ENCODE peak calls at places on chromosomes 13 and 19, in nine cellular contexts. R, N, L, Y, T, V, E, K and O are unnamed samples.
A peak's percentile ranks its signal among the peaks of the same experiment; 100 is the strongest.

GRCh38 chr19:2507109-2507508 is 31.2 kb downstream of the GADD45B start:
- DNase-seq in R (no peak), N (no peak), L (peak; percentile 89), Y (no peak), T (no peak), V (peak; percentile 95), E (peak; percentile 70), K (peak; percentile 74), O (peak; percentile 55)

GRCh38 chr13:100533588-100534041 is 55.0 kb downstream of the GGACT start:
- DNase-seq in R (no peak), N (peak; percentile 62), L (no peak), Y (no peak), T (no peak), V (no peak), E (peak; percentile 30), K (peak; percentile 83), O (no peak)

GRCh38 chr19:7926021-7926726 is at the start of gene CTXN1:
- DNase-seq in R (peak; percentile 66), N (peak; percentile 97), L (no peak), Y (peak; percentile 64), T (peak; percentile 87), V (peak; percentile 45), E (peak; percentile 81), K (peak; percentile 65), O (peak; percentile 71)

GRCh38 chr19:46495789-46496099 is at the start of gene PNMA8B:
- DNase-seq in R (peak; percentile 64), N (peak; percentile 89), L (peak; percentile 27), Y (no peak), T (peak; percentile 67), V (no peak), E (peak; percentile 48), K (peak; percentile 79), O (peak; percentile 49)

GRCh38 chr13:113441661-113442060 is 11.6 kb downstream of the ADPRHL1 start:
- DNase-seq in R (peak; percentile 23), N (peak; percentile 67), L (no peak), Y (no peak), T (no peak), V (no peak), E (peak; percentile 42), K (no peak), O (no peak)

GRCh38 chr13:86563308-86563707 is 764.1 kb upstream of the SLITRK6 start:
- DNase-seq in R (no peak), N (no peak), L (peak; percentile 75), Y (no peak), T (no peak), V (no peak), E (no peak), K (no peak), O (no peak)

GRCh38 chr19:2356036-2356646 is 3.9 kb upstream of the TMPRSS9 start:
- DNase-seq in R (no peak), N (no peak), L (no peak), Y (no peak), T (no peak), V (no peak), E (no peak), K (no peak), O (no peak)

GRCh38 chr13:94703721-94704314 is 8.5 kb downstream of the SOX21 start:
- DNase-seq in R (no peak), N (no peak), L (no peak), Y (no peak), T (no peak), V (no peak), E (no peak), K (no peak), O (no peak)

GRCh38 chr13:110756268-110756667 is 42.8 kb downstream of the ING1 start:
- DNase-seq in R (no peak), N (no peak), L (peak; percentile 95), Y (no peak), T (no peak), V (peak; percentile 14), E (no peak), K (no peak), O (no peak)

GRCh38 chr13:113144255-113144629 is 14.2 kb upstream of the PROZ start:
- DNase-seq in R (no peak), N (no peak), L (no peak), Y (no peak), T (no peak), V (no peak), E (no peak), K (no peak), O (no peak)

GRCh38 chr19:29119582-29119981 is 93.4 kb downstream of the UQCRFS1 start:
- DNase-seq in R (no peak), N (no peak), L (no peak), Y (no peak), T (no peak), V (no peak), E (no peak), K (no peak), O (no peak)

GRCh38 chr13:73136776-73137175 is 78.0 kb downstream of the KLF5 start:
- DNase-seq in R (no peak), N (no peak), L (peak; percentile 21), Y (no peak), T (no peak), V (no peak), E (no peak), K (no peak), O (no peak)

GRCh38 chr13:97809576-97809975 is 143.9 kb upstream of the IPO5 start:
- DNase-seq in R (no peak), N (no peak), L (peak; percentile 6), Y (no peak), T (no peak), V (no peak), E (no peak), K (no peak), O (no peak)

GRCh38 chr19:51514866-51515481 is 13.4 kb upstream of the SIGLEC12 start:
- DNase-seq in R (no peak), N (no peak), L (peak; percentile 48), Y (no peak), T (no peak), V (peak; percentile 63), E (no peak), K (no peak), O (no peak)

GRCh38 chr19:5123646-5124045 is 154.7 kb downstream of the KDM4B start:
- DNase-seq in R (no peak), N (peak; percentile 29), L (no peak), Y (no peak), T (no peak), V (no peak), E (no peak), K (no peak), O (no peak)
- H3K4me1 ChIP-seq in R (peaks cover 21% of the 10 kb centered on the region), N (peaks cover 18% of the 10 kb centered on the region), L (peaks cover 17% of the 10 kb centered on the region), Y (peaks cover 17% of the 10 kb centered on the region), T (peaks cover 9% of the 10 kb centered on the region), V (no peaks in the 10 kb centered on the region), E (no peaks in the 10 kb centered on the region), K (peaks cover 37% of the 10 kb centered on the region), O (peaks cover 6% of the 10 kb centered on the region)

GRCh38 chr19:48637948-48638830 is 1.0 kb upstream of the DBP start:
- DNase-seq in R (peak; percentile 88), N (peak; percentile 94), L (peak; percentile 96), Y (peak; percentile 81), T (peak; percentile 85), V (peak; percentile 98), E (peak; percentile 94), K (peak; percentile 94), O (peak; percentile 91)

GRCh38 chr19:48635263-48635965 is 1.8 kb downstream of the DBP start:
- DNase-seq in R (peak; percentile 72), N (peak; percentile 94), L (no peak), Y (peak; percentile 76), T (peak; percentile 80), V (peak; percentile 73), E (peak; percentile 83), K (peak; percentile 72), O (no peak)

GRCh38 chr19:48637449-48637947 is 319 bp upstream of the DBP start:
- DNase-seq in R (peak; percentile 100), N (peak; percentile 98), L (peak; percentile 99), Y (peak; percentile 99), T (peak; percentile 100), V (peak; percentile 100), E (peak; percentile 100), K (peak; percentile 99), O (peak; percentile 100)

GRCh38 chr19:48635966-48636858 is 967 bp downstream of the DBP start:
- DNase-seq in R (no peak), N (peak; percentile 77), L (no peak), Y (no peak), T (peak; percentile 66), V (no peak), E (no peak), K (no peak), O (no peak)

DNA sequence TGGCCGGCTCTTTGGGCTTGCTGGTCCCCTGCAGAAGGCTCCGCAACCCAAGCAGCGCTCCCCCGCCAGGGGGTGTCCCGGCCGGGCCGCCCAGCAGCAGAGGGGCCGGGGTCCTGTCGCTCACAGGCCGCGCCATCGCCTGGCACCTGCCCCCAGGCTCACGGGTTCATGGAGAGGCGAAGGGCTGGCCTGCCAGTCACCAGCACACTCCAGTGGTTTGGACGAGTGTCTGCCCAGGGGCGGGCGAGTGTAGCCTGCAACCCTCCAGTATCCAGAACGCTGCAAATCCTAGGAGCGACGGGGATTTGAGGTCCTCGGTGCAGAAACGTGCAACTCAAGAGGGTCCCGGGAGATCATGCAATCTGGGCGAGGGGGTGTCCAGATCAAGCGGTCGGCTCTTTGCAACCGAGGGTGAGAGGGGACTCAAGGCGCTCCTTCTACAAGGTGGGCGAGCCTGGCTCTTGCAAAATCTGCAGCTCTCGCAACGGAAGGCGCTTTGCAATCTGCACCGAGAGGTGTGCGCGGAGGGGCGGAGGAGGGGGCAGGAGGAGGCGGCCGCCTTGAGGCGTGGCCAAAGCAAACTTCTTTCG is at the start of gene DBP:
- DNase-seq in R (peak; percentile 50), N (peak; percentile 91), L (no peak), Y (no peak), T (no peak), V (peak; percentile 79), E (peak; percentile 76), K (peak; percentile 64), O (no peak)
- TF ChIP-seq POLR2A in R (no peak), N (no peak), L (no peak), Y (no peak), T (no peak), V (no peak), E (peak; percentile 71), K (peak; percentile 48), O (no peak)

DNA sequence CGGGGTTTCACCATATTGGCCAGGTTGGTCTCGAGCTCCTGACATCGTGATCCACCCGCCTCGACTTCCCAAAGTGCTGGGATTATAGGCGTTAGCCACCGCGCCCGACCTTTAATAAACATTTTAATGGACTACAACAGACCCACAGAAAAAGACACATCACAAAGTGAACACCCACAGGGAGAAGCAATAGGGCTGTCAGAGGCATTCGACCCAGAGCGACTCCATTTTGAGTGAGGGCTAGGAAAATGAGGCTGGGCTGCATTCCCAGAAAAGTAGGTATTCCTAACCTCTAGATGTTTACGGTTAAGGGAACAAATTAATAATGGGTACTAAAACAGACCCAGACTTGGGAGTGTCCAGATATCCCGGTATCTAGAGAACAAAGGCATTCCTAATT is 1.0 kb upstream of the ZNF8 start:
- DNase-seq in R (no peak), N (no peak), L (no peak), Y (no peak), T (no peak), V (no peak), E (no peak), K (no peak), O (no peak)
- H3K27ac ChIP-seq in R (peak overlapping the region; percentile 98), N (peak overlapping the region; percentile 92), L (no peak overlapping the region), Y (peak overlapping the region; percentile 93), T (peak overlapping the region; percentile 81), V (peak overlapping the region; percentile 81), E (peak overlapping the region; percentile 78), K (peak overlapping the region; percentile 80), O (peak overlapping the region; percentile 87)

DNA sequence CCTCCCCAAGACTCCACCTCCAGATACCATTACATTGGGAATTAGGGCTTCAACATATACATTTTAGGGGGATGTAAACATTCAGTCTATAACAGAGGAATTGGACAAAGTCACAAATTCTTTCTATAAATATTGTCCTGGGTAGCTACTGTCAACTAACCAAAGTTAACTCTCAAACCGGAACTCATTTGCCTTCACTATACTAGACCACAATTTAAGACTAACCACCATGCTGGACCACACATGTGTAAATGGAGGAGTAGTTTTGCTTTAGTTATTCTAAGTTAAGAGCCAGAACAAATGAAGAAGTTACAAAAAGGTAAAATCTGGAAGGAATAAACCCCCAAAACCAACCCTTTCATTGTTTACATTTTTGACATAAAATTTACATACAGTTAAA is 222.8 kb downstream of the NDFIP2 start:
- DNase-seq in R (no peak), N (no peak), L (no peak), Y (no peak), T (no peak), V (no peak), E (no peak), K (no peak), O (no peak)
- H3K4me1 ChIP-seq in R (no peaks in the 10 kb centered on the region), N (no peaks in the 10 kb centered on the region), L (no peaks in the 10 kb centered on the region), Y (no peaks in the 10 kb centered on the region), T (no peaks in the 10 kb centered on the region), V (no peaks in the 10 kb centered on the region), E (no peaks in the 10 kb centered on the region), K (no peaks in the 10 kb centered on the region), O (no peaks in the 10 kb centered on the region)